ENCODE peak calls at places on chromosomes 4 and X, in five cellular contexts. N, Q, V, J and U are unnamed samples.
A peak's percentile ranks its signal among the peaks of the same experiment; 100 is the strongest.

GRCh38 chrX:46587158-46587557 is 13.6 kb downstream of the CHST7 start:
- DNase-seq in Q (peak; percentile 57), V (no peak), N (peak; percentile 53), J (peak; percentile 76), U (peak; percentile 39)

GRCh38 chrX:153646620-153647373 is at the start of gene DUSP9:
- DNase-seq in J (no peak), Q (no peak), N (no peak), V (peak; percentile 60), U (no peak)

GRCh38 chr4:184994623-184995010 is 23.7 kb upstream of the HELT start:
- DNase-seq in J (no peak), V (no peak), Q (no peak), N (no peak), U (no peak)

GRCh38 chr4:186570193-186570996 is 15.0 kb upstream of the MTNR1A start:
- DNase-seq in Q (peak; percentile 46), J (no peak), N (no peak), V (no peak), U (no peak)

GRCh38 chr4:8177956-8178355 is 19.3 kb upstream of the ABLIM2 start:
- DNase-seq in Q (no peak), V (no peak), J (no peak), N (no peak), U (no peak)

GRCh38 chr4:187493661-187494060 is 501.9 kb upstream of the ZFP42 start:
- DNase-seq in J (no peak), N (no peak), Q (no peak), V (no peak), U (no peak)

GRCh38 chr4:84877051-84877833 is 89.2 kb downstream of the WDFY3 start:
- DNase-seq in V (no peak), N (no peak), Q (peak; percentile 63), J (peak; percentile 30), U (no peak)

GRCh38 chr4:76341063-76341462 is 34.5 kb downstream of the STBD1 start:
- DNase-seq in N (no peak), V (peak; percentile 32), J (peak; percentile 37), Q (peak; percentile 82), U (no peak)

GRCh38 chrX:9538544-9539045 is 73.7 kb downstream of the TBL1X start:
- DNase-seq in Q (no peak), N (no peak), V (peak; percentile 79), J (no peak), U (no peak)

GRCh38 chr4:829291-829690 is 3.4 kb upstream of the CPLX1 start:
- DNase-seq in J (no peak), Q (no peak), V (no peak), N (no peak), U (no peak)

GRCh38 chr4:39044947-39045734 is 12.9 kb upstream of the TMEM156 start:
- DNase-seq in Q (peak; percentile 34), N (peak; percentile 51), V (peak; percentile 76), J (peak; percentile 18), U (no peak)

GRCh38 chr4:2964077-2964471 is 703 bp downstream of the GRK4 start:
- DNase-seq in Q (no peak), J (no peak), V (peak; percentile 65), N (no peak), U (peak; percentile 38)

GRCh38 chr4:88526221-88526815 is 2.7 kb upstream of the PYURF start:
- DNase-seq in V (peak; percentile 21), N (peak; percentile 35), Q (peak; percentile 40), J (peak; percentile 49), U (peak; percentile 31)

GRCh38 chr4:16269742-16270522 is 43.7 kb upstream of the TAPT1 start:
- DNase-seq in J (peak; percentile 95), Q (peak; percentile 98), N (no peak), V (no peak), U (no peak)

GRCh38 chrX:28058906-28059305 is 77.7 kb upstream of the DCAF8L1 start:
- DNase-seq in J (no peak), N (no peak), V (peak; percentile 41), Q (no peak), U (no peak)

GRCh38 chr4:2745981-2746806 is 9.9 kb downstream of the TNIP2 start:
- DNase-seq in N (peak; percentile 95), Q (no peak), V (peak; percentile 86), J (peak; percentile 94), U (peak; percentile 95)

GRCh38 chr4:175784986-175785525 is 27.0 kb downstream of the GPM6A start:
- DNase-seq in Q (no peak), N (no peak), V (no peak), J (no peak), U (no peak)

GRCh38 chrX:54808109-54808604 is 612 bp downstream of the MAGED2 start:
- DNase-seq in N (no peak), V (no peak), Q (no peak), J (no peak), U (peak; percentile 47)

GRCh38 chrX:2492536-2493218 is 8.1 kb downstream of the DHRSX start:
- DNase-seq in V (no peak), N (no peak), J (no peak), Q (no peak), U (no peak)

GRCh38 chrX:106263817-106264216 is 95.7 kb downstream of the PWWP3B start:
- DNase-seq in N (no peak), Q (no peak), J (peak; percentile 69), V (no peak), U (no peak)

GRCh38 chr4:172962564-172963353 is 205.9 kb upstream of the GALNT7 start:
- DNase-seq in Q (peak; percentile 90), N (no peak), V (peak; percentile 68), J (peak; percentile 22), U (no peak)

GRCh38 chr4:8819019-8819418 is 52.6 kb downstream of the HMX1 start:
- DNase-seq in V (no peak), N (no peak), J (no peak), Q (no peak), U (no peak)

GRCh38 chr4:81666491-81666890 is 194.8 kb upstream of the RASGEF1B start:
- DNase-seq in N (no peak), Q (no peak), V (no peak), J (peak; percentile 33), U (no peak)